ENCODE peak calls at places on chromosomes 1 and 21, in seven cellular contexts. One of them, this sample, is unnamed.
A peak's percentile ranks its signal among the peaks of the same experiment; 100 is the strongest.

GRCh38 chr1:77536813-77537212 is 145.6 kb downstream of the ZZZ3 start:
- DNase-seq in suprapubic skin: no peak
- DNase-seq in ovary: no peak
- DNase-seq in IMR-90: peak; percentile 98
- DNase-seq in HCT116: peak; percentile 88
- DNase-seq in vagina: no peak
- DNase-seq in A549: peak; percentile 36
- DNase-seq in this sample: peak; percentile 81

GRCh38 chr1:104195395-104195794 is 445.7 kb downstream of the AMY1C start:
- DNase-seq in suprapubic skin: no peak
- DNase-seq in ovary: no peak
- DNase-seq in IMR-90: no peak
- DNase-seq in HCT116: no peak
- DNase-seq in vagina: no peak
- DNase-seq in A549: no peak
- DNase-seq in this sample: no peak

GRCh38 chr1:155455588-155456195 is 106.9 kb downstream of the ASH1L start:
- DNase-seq in suprapubic skin: no peak
- DNase-seq in ovary: no peak
- DNase-seq in IMR-90: peak; percentile 46
- DNase-seq in HCT116: no peak
- DNase-seq in vagina: no peak
- DNase-seq in A549: no peak
- DNase-seq in this sample: no peak

GRCh38 chr1:18951818-18952391 is 4.6 kb downstream of the IFFO2 start:
- DNase-seq in suprapubic skin: no peak
- DNase-seq in ovary: no peak
- DNase-seq in IMR-90: no peak
- DNase-seq in HCT116: no peak
- DNase-seq in vagina: no peak
- DNase-seq in A549: no peak
- DNase-seq in this sample: no peak

GRCh38 chr1:29974345-29974744 is 738.0 kb downstream of the PTPRU start:
- DNase-seq in suprapubic skin: no peak
- DNase-seq in ovary: no peak
- DNase-seq in IMR-90: peak; percentile 88
- DNase-seq in HCT116: peak; percentile 16
- DNase-seq in vagina: peak; percentile 40
- DNase-seq in A549: peak; percentile 69
- DNase-seq in this sample: peak; percentile 46

GRCh38 chr1:118947790-118948189 is 40.4 kb downstream of the TBX15 start:
- DNase-seq in suprapubic skin: no peak
- DNase-seq in ovary: no peak
- DNase-seq in IMR-90: peak; percentile 46
- DNase-seq in HCT116: no peak
- DNase-seq in vagina: no peak
- DNase-seq in A549: no peak
- DNase-seq in this sample: no peak

GRCh38 chr1:4511374-4511773 is 143.0 kb upstream of the AJAP1 start:
- DNase-seq in suprapubic skin: no peak
- DNase-seq in ovary: no peak
- DNase-seq in IMR-90: no peak
- DNase-seq in HCT116: no peak
- DNase-seq in vagina: no peak
- DNase-seq in A549: no peak
- DNase-seq in this sample: no peak

GRCh38 chr1:243926299-243926698 is 76.3 kb upstream of the AKT3 start:
- DNase-seq in suprapubic skin: no peak
- DNase-seq in ovary: no peak
- DNase-seq in IMR-90: no peak
- DNase-seq in HCT116: no peak
- DNase-seq in vagina: no peak
- DNase-seq in A549: no peak
- DNase-seq in this sample: no peak

GRCh38 chr1:27503961-27504587 is 14.1 kb upstream of the WASF2 start:
- DNase-seq in suprapubic skin: no peak
- DNase-seq in ovary: peak; percentile 69
- DNase-seq in IMR-90: peak; percentile 35
- DNase-seq in HCT116: no peak
- DNase-seq in vagina: no peak
- DNase-seq in A549: no peak
- DNase-seq in this sample: peak; percentile 39

GRCh38 chr21:42570362-42570761 is 56.7 kb downstream of the SLC37A1 start:
- DNase-seq in suprapubic skin: peak; percentile 44
- DNase-seq in ovary: peak; percentile 14
- DNase-seq in IMR-90: no peak
- DNase-seq in HCT116: no peak
- DNase-seq in vagina: no peak
- DNase-seq in A549: no peak
- DNase-seq in this sample: no peak

DNA sequence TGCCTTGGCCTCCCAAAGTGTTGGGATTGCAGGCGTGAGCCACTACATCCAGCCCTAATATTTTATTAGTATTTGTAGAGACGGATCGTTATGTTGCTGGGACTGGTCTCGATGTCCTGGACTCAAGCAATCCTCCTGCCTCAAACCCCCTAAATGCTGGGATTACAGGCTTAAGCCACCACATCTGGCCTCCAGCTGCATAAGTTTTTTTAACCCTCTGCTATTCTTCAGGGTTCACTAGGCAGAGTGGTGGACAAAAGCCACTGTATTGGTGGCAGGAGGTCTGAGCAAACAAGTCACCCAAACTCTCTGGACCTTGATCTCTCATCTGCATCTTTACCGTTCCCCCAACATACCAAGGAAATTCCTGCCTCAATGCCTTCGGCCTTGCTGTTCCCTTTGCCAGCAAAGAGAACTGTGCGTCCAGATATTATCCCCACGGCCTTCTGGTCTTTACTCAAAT is 10.1 kb upstream of the CLIC4 start:
- DNase-seq in suprapubic skin: no peak
- DNase-seq in ovary: no peak
- DNase-seq in IMR-90: no peak
- DNase-seq in HCT116: no peak
- DNase-seq in vagina: no peak
- DNase-seq in A549: no peak
- DNase-seq in this sample: no peak
- H3K4me3 ChIP-seq in suprapubic skin: no peak overlapping the region
- H3K4me3 ChIP-seq in ovary: no peak overlapping the region
- H3K4me3 ChIP-seq in IMR-90: no peak overlapping the region
- H3K4me3 ChIP-seq in HCT116: no peak overlapping the region
- H3K4me3 ChIP-seq in vagina: no peak overlapping the region
- H3K4me3 ChIP-seq in A549: no peak overlapping the region
- H3K4me3 ChIP-seq in this sample: no peak overlapping the region

GRCh38 chr1:964691-965525 is 1.4 kb upstream of the PLEKHN1 start:
- DNase-seq in suprapubic skin: no peak
- DNase-seq in ovary: no peak
- DNase-seq in IMR-90: no peak
- DNase-seq in HCT116: no peak
- DNase-seq in vagina: no peak
- DNase-seq in A549: no peak
- DNase-seq in this sample: no peak

GRCh38 chr1:965526-966134 is 652 bp upstream of the PLEKHN1 start:
- DNase-seq in suprapubic skin: no peak
- DNase-seq in ovary: no peak
- DNase-seq in IMR-90: no peak
- DNase-seq in HCT116: no peak
- DNase-seq in vagina: no peak
- DNase-seq in A549: no peak
- DNase-seq in this sample: no peak

GRCh38 chr1:967466-968343 is 1.4 kb downstream of the PLEKHN1 start:
- DNase-seq in suprapubic skin: no peak
- DNase-seq in ovary: no peak
- DNase-seq in IMR-90: no peak
- DNase-seq in HCT116: no peak
- DNase-seq in vagina: no peak
- DNase-seq in A549: no peak
- DNase-seq in this sample: no peak

GRCh38 chr1:966603-967295 is 467 bp downstream of the PLEKHN1 start:
- DNase-seq in suprapubic skin: no peak
- DNase-seq in ovary: peak; percentile 65
- DNase-seq in IMR-90: peak; percentile 50
- DNase-seq in HCT116: no peak
- DNase-seq in vagina: no peak
- DNase-seq in A549: peak; percentile 56
- DNase-seq in this sample: peak; percentile 57

DNA sequence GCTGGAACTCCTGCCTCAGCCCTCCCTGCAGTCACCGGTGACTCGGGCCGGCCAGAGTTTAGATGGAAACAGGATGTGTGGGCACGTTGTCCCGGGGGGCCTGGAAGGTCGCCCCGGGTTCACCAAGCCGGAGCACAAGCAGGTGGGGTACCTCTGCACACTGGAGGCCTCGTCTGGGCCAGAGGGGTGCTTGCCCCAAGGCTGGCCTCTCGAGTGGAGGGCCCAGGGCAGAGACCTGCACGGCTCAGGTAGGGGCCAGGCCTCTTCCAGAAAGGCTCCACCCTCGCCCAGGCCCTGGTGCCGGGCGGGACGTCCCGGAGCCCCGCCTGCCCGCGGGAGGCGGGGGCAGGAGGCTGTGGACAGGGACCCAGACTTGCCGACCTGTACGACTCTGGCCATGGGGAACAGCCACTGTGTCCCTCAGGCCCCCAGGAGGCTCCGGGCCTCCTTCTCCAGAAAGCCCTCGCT is at the start of gene PLEKHN1:
- DNase-seq in suprapubic skin: no peak
- DNase-seq in ovary: no peak
- DNase-seq in IMR-90: peak; percentile 45
- DNase-seq in HCT116: no peak
- DNase-seq in vagina: no peak
- DNase-seq in A549: peak; percentile 59
- DNase-seq in this sample: peak; percentile 17
- TF ChIP-seq CTCF in suprapubic skin: no peak
- TF ChIP-seq CTCF in ovary: no peak
- TF ChIP-seq CTCF in IMR-90: no peak
- TF ChIP-seq CTCF in HCT116: no peak
- TF ChIP-seq CTCF in vagina: no peak
- TF ChIP-seq CTCF in A549: no peak
- TF ChIP-seq CTCF in this sample: no peak

GRCh38 chr1:44636711-44637589 is 37.3 kb downstream of the TMEM53 start:
- DNase-seq in suprapubic skin: no peak
- DNase-seq in ovary: no peak
- DNase-seq in IMR-90: peak; percentile 25
- DNase-seq in HCT116: no peak
- DNase-seq in vagina: no peak
- DNase-seq in A549: no peak
- DNase-seq in this sample: no peak

GRCh38 chr1:44634790-44635189 is 39.5 kb downstream of the TMEM53 start:
- DNase-seq in suprapubic skin: no peak
- DNase-seq in ovary: no peak
- DNase-seq in IMR-90: no peak
- DNase-seq in HCT116: no peak
- DNase-seq in vagina: no peak
- DNase-seq in A549: no peak
- DNase-seq in this sample: no peak

GRCh38 chr1:44637590-44638411 is 36.5 kb downstream of the TMEM53 start:
- DNase-seq in suprapubic skin: no peak
- DNase-seq in ovary: no peak
- DNase-seq in IMR-90: no peak
- DNase-seq in HCT116: no peak
- DNase-seq in vagina: no peak
- DNase-seq in A549: no peak
- DNase-seq in this sample: no peak

GRCh38 chr1:44635439-44635838 is 38.8 kb downstream of the TMEM53 start:
- DNase-seq in suprapubic skin: no peak
- DNase-seq in ovary: no peak
- DNase-seq in IMR-90: no peak
- DNase-seq in HCT116: no peak
- DNase-seq in vagina: no peak
- DNase-seq in A549: no peak
- DNase-seq in this sample: no peak

DNA sequence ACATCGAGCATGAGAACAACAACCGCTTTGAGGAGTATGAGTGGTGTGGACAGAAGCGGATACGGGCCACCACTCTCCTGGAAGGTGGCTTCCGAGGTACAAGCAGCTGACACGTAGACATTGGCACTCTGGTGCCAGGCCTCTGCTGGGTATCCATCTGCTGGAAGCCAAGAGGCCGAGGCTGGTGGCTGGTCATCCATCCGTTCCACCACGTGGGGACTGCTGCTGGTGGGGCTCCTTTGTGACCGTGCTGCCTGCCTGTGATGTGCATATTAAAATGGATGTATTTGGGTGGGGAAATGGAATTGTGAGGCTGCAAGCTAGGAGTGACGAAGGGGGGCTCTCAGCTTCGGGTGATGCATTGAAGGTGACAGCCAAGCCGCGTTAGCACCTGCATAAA is 38.2 kb downstream of the TMEM53 start:
- DNase-seq in suprapubic skin: no peak
- DNase-seq in ovary: no peak
- DNase-seq in IMR-90: no peak
- DNase-seq in HCT116: no peak
- DNase-seq in vagina: no peak
- DNase-seq in A549: no peak
- DNase-seq in this sample: no peak
- TF ChIP-seq POLR2A in suprapubic skin: no peak
- TF ChIP-seq POLR2A in ovary: no peak
- TF ChIP-seq POLR2A in IMR-90: no peak
- TF ChIP-seq POLR2A in HCT116: no peak
- TF ChIP-seq POLR2A in vagina: no peak
- TF ChIP-seq POLR2A in A549: no peak
- TF ChIP-seq POLR2A in this sample: no peak

GRCh38 chr1:169486281-169486904 is 649 bp upstream of the SLC19A2 start:
- DNase-seq in suprapubic skin: no peak
- DNase-seq in ovary: no peak
- DNase-seq in IMR-90: peak; percentile 66
- DNase-seq in HCT116: no peak
- DNase-seq in vagina: no peak
- DNase-seq in A549: no peak
- DNase-seq in this sample: no peak

GRCh38 chr1:169485427-169486280 is at the start of gene SLC19A2:
- DNase-seq in suprapubic skin: peak; percentile 100
- DNase-seq in ovary: peak; percentile 100
- DNase-seq in IMR-90: peak; percentile 99
- DNase-seq in HCT116: peak; percentile 97
- DNase-seq in vagina: peak; percentile 98
- DNase-seq in A549: peak; percentile 99
- DNase-seq in this sample: peak; percentile 99

GRCh38 chr1:169487561-169487960 is 1.8 kb upstream of the SLC19A2 start:
- DNase-seq in suprapubic skin: no peak
- DNase-seq in ovary: no peak
- DNase-seq in IMR-90: no peak
- DNase-seq in HCT116: no peak
- DNase-seq in vagina: no peak
- DNase-seq in A549: no peak
- DNase-seq in this sample: no peak

GRCh38 chr1:169488157-169488556 is 2.4 kb upstream of the SLC19A2 start:
- DNase-seq in suprapubic skin: no peak
- DNase-seq in ovary: no peak
- DNase-seq in IMR-90: no peak
- DNase-seq in HCT116: no peak
- DNase-seq in vagina: no peak
- DNase-seq in A549: no peak
- DNase-seq in this sample: no peak

DNA sequence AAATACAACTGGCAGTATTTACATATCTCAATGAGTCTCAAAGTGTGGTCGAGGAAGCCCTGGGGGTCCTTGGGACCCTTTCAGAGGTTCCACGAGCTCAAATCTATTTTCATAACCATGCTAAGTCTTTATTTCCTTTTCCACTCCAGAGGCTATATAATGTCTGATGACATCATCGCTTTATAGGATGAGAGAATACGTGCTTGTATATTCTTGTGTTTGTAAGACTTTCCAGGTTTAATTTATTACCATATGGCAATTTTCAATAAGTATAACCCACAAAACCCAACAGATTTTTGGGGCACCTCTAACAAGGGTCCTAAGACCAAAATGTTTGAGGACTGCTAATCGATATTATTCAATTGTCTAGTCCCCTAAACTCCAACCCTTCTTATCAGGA is 1.4 kb upstream of the SLC19A2 start:
- DNase-seq in suprapubic skin: no peak
- DNase-seq in ovary: no peak
- DNase-seq in IMR-90: peak; percentile 15
- DNase-seq in HCT116: no peak
- DNase-seq in vagina: no peak
- DNase-seq in A549: no peak
- DNase-seq in this sample: no peak
- H3K4me3 ChIP-seq in suprapubic skin: peak overlapping the region; percentile 78
- H3K4me3 ChIP-seq in ovary: peak overlapping the region; percentile 97
- H3K4me3 ChIP-seq in IMR-90: no peak overlapping the region
- H3K4me3 ChIP-seq in HCT116: no peak overlapping the region
- H3K4me3 ChIP-seq in vagina: no peak overlapping the region
- H3K4me3 ChIP-seq in A549: no peak overlapping the region
- H3K4me3 ChIP-seq in this sample: peak overlapping the region; percentile 80

This sample was measured in endothelial cell of umbilical vein.